ENCODE peak calls at places on chromosomes 3 and 15, in four cellular contexts. W, A, R and J are unnamed samples.

GRCh38 chr3:125010393-125010792 is 45.4 kb downstream of the HEG1 start:
- DNase-seq in W (peak), A (no peak), R (no peak), J (no peak)

GRCh38 chr3:120435621-120436020 is 15.2 kb downstream of the FSTL1 start:
- DNase-seq in W (no peak), A (no peak), R (peak), J (no peak)

GRCh38 chr3:194139085-194139976 is 3.4 kb downstream of the HES1 start:
- DNase-seq in W (peak), A (peak), R (no peak), J (no peak)

GRCh38 chr3:87694678-87695077 is 364.1 kb downstream of the CGGBP1 start:
- DNase-seq in W (no peak), A (no peak), R (no peak), J (no peak)

GRCh38 chr3:153219147-153219546 is 57.1 kb downstream of the RAP2B start:
- DNase-seq in W (no peak), A (no peak), R (no peak), J (no peak)

GRCh38 chr3:170802164-170803151 is 67.5 kb downstream of the RPL22L1 start:
- DNase-seq in W (no peak), A (peak), R (no peak), J (no peak)

GRCh38 chr15:79593119-79593869 is 161.2 kb downstream of the MINAR1 start:
- DNase-seq in W (peak), A (no peak), R (no peak), J (no peak)

GRCh38 chr15:69798481-69799315 is 299.0 kb downstream of the TLE3 start:
- DNase-seq in W (no peak), A (no peak), R (no peak), J (no peak)

GRCh38 chr15:69491051-69491505 is 38.5 kb downstream of the RPLP1 start:
- DNase-seq in W (no peak), A (no peak), R (no peak), J (no peak)

GRCh38 chr3:134425943-134426342 is 51.7 kb upstream of the AMOTL2 start:
- DNase-seq in W (peak), A (no peak), R (no peak), J (no peak)

GRCh38 chr3:134427400-134428111 is 53.3 kb upstream of the AMOTL2 start:
- DNase-seq in W (peak), A (no peak), R (peak), J (peak)

GRCh38 chr3:134426660-134427181 is 52.5 kb upstream of the AMOTL2 start:
- DNase-seq in W (no peak), A (no peak), R (no peak), J (no peak)

GRCh38 chr3:134430174-134430573 is 55.6 kb downstream of the ANAPC13 start:
- DNase-seq in W (no peak), A (no peak), R (no peak), J (no peak)

GRCh38 chr3:134428396-134428795 is 54.1 kb upstream of the AMOTL2 start:
- DNase-seq in W (no peak), A (no peak), R (no peak), J (no peak)
- H3K27ac ChIP-seq in W (no peak), A (no peak), R (no peak), J (no peak)

GRCh38 chr15:40100947-40101905 is 7.5 kb downstream of the BMF start:
- DNase-seq in W (no peak), A (no peak), R (no peak), J (no peak)
- TF ChIP-seq TCF7L2 in W (no peak), A (no peak), R (no peak), J (no peak)

GRCh38 chr15:55494927-55495326 is 13.1 kb downstream of the DNAAF4 start:
- DNase-seq in W (no peak), A (no peak), R (no peak), J (no peak)
- H3K27ac ChIP-seq in W (no peak), A (no peak), R (no peak), J (no peak)

DNA sequence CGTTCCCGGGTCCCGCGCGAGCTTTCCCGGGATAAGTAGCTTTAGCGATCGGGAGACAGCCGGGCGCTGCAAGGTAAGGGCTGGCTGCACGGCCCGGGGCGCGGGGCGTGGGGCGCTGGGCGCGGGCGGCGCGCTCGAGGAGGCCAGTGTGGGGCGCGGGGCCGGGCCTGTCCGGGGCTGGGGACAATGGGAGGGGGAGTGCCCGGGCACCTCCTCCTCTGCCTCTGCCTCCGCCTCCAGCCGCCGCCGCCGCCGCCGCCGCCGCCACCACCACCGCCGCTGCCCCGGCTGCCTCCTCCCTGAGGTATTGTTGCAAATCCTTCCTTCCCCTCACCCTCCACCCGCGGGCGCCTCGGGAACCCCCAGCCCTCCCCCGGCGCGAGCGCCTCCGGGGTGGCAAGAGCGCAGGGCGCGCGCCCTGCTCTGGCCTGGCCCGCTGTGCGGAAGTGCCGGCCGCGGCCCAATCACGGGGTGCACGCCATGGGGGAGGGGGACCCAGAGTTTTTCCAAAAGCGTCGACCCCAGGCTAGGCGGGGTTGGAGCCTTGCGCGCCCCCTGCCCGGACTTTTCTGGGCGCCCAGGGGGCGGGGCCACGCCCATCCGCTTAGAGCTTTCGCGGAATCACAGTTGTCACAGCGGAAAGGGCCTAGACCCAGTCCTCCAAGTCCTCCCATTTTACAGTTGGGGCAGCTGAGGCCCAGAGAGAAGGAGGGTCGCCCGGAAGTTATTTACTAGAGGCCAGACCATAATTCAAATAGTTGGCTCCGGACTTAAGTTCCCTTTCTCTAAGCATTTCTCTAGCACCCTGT is at the start of gene LPP:
- DNase-seq in W (peak), A (no peak), R (no peak), J (no peak)
- TF ChIP-seq TCF7L2 in W (no peak), A (no peak), R (no peak), J (no peak)

GRCh38 chr3:14392231-14392630 is 10.2 kb upstream of the SLC6A6 start:
- DNase-seq in W (peak), A (peak), R (no peak), J (no peak)

GRCh38 chr3:14391033-14391432 is 11.4 kb upstream of the SLC6A6 start:
- DNase-seq in W (peak), A (no peak), R (no peak), J (no peak)

GRCh38 chr3:14389133-14390115 is 13.0 kb upstream of the SLC6A6 start:
- DNase-seq in W (no peak), A (no peak), R (no peak), J (no peak)

GRCh38 chr3:14386254-14386653 is 16.2 kb upstream of the SLC6A6 start:
- DNase-seq in W (no peak), A (no peak), R (no peak), J (no peak)

DNA sequence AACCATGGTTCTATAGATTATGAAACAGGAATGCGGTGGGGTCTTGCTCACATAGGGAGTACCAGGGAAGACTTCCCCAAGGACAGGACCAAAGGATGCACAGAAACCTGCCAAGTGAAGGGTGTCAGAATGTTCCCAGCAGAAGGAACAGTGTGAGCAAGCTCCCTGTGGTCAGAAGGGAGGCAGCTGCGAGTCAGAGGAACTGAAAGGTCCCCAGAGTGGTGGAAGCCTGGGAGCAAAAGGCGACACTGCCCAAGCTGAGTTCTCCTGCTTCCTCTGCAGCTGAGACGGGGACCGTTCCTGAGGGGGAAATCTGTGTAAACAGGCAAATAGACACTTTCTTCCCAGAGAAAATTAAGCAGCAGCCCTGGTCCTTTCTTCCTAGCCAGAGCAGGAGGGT is 14.2 kb upstream of the SLC6A6 start:
- DNase-seq in W (no peak), A (no peak), R (no peak), J (no peak)
- H3K27ac ChIP-seq in W (no peak), A (no peak), R (no peak), J (no peak)

GRCh38 chr15:83654379-83655236 is 685 bp downstream of the ADAMTSL3 start:
- DNase-seq in W (no peak), A (no peak), R (no peak), J (no peak)

GRCh38 chr15:83655237-83655616 is 1.3 kb downstream of the ADAMTSL3 start:
- DNase-seq in W (no peak), A (no peak), R (no peak), J (no peak)

GRCh38 chr15:83653288-83653638 is 660 bp upstream of the ADAMTSL3 start:
- DNase-seq in W (no peak), A (no peak), R (no peak), J (no peak)

GRCh38 chr15:83652606-83653204 is 1.2 kb upstream of the ADAMTSL3 start:
- DNase-seq in W (no peak), A (no peak), R (no peak), J (no peak)

GRCh38 chr15:83653639-83654378 is at the start of gene ADAMTSL3:
- DNase-seq in W (no peak), A (no peak), R (no peak), J (no peak)
- TF ChIP-seq TCF7L2 in W (no peak), A (no peak), R (no peak), J (no peak)